ENCODE peak calls at places on chromosome 20, in nine cellular contexts. R is central memory CD4-positive, alpha-beta T cell; M is GOT3; H is activated CD8-positive, alpha-beta T cell treated with anti-CD3 and anti-CD28 coated beads, Interleukin-2, amount 10 ng/mL, durations not matched to agents 7 days and 5 days; E is stimulated activated CD4-positive, alpha-beta T cell treated with anti-CD3 and anti-CD28 coated beads, Interleukin-4, amount 100 ng/mL, for 1 hour; N is GM13976; Z is heart right ventricle; U is BE2C; F is B cell. G is an unnamed sample.

GRCh38 chr20:8912731-8913130 is 156.2 kb upstream of the PLCB4 start:
- DNase-seq in R (no peak), M (no peak), H (no peak), E (no peak), N (no peak), Z (no peak), U (no peak), F (no peak), G (no peak)

GRCh38 chr20:63290677-63291472 is 2.1 kb upstream of the COL20A1 start:
- DNase-seq in R (peak), M (no peak), H (peak), E (peak), N (peak), Z (peak), U (peak), F (peak), G (no peak)

GRCh38 chr20:62832212-62832922 is 15.5 kb downstream of the COL9A3 start:
- DNase-seq in R (no peak), M (no peak), H (no peak), E (peak), N (peak), Z (peak), U (peak), F (peak), G (peak)

GRCh38 chr20:19628570-19629134 is 129.4 kb upstream of the RIN2 start:
- DNase-seq in R (peak), M (no peak), H (peak), E (no peak), N (peak), Z (no peak), U (peak), F (peak), G (no peak)

GRCh38 chr20:8339313-8339712 is 207.2 kb downstream of the PLCB1 start:
- DNase-seq in R (no peak), M (no peak), H (no peak), E (no peak), N (no peak), Z (no peak), U (no peak), F (no peak), G (no peak)

GRCh38 chr20:40754372-40754943 is 65.4 kb upstream of the MAFB start:
- DNase-seq in R (no peak), M (no peak), H (no peak), E (no peak), N (no peak), Z (peak), U (no peak), F (no peak), G (peak)

GRCh38 chr20:25623225-25623735 is 534 bp downstream of the NANP start:
- DNase-seq in R (peak), M (no peak), H (peak), E (peak), N (no peak), Z (peak), U (peak), F (no peak), G (peak)

GRCh38 chr20:63310265-63310971 is 17.4 kb downstream of the COL20A1 start:
- DNase-seq in R (no peak), M (no peak), H (no peak), E (no peak), N (no peak), Z (no peak), U (no peak), F (no peak), G (no peak)

GRCh38 chr20:61447950-61448349 is 195.9 kb downstream of the CDH4 start:
- DNase-seq in R (no peak), M (no peak), H (no peak), E (no peak), N (no peak), Z (no peak), U (no peak), F (no peak), G (no peak)

GRCh38 chr20:20548527-20549266 is 163.7 kb downstream of the RALGAPA2 start:
- DNase-seq in R (no peak), M (no peak), H (no peak), E (no peak), N (no peak), Z (no peak), U (no peak), F (no peak), G (no peak)

GRCh38 chr20:64133951-64134407 is 26.6 kb upstream of the NPBWR2 start:
- DNase-seq in R (no peak), M (no peak), H (no peak), E (no peak), N (no peak), Z (no peak), U (no peak), F (no peak), G (no peak)

GRCh38 chr20:50815162-50815989 is 20.5 kb downstream of the BCAS4 start:
- DNase-seq in R (no peak), M (no peak), H (no peak), E (no peak), N (no peak), Z (no peak), U (no peak), F (peak), G (no peak)

GRCh38 chr20:19083136-19083621 is 129.3 kb upstream of the SLC24A3 start:
- DNase-seq in R (no peak), M (no peak), H (no peak), E (no peak), N (no peak), Z (no peak), U (no peak), F (no peak), G (no peak)

GRCh38 chr20:4592316-4593148 is 129.2 kb upstream of the PRND start:
- DNase-seq in R (peak), M (peak), H (peak), E (peak), N (peak), Z (peak), U (peak), F (peak), G (peak)

GRCh38 chr20:2872304-2873009 is 824 bp upstream of the PTPRA start:
- DNase-seq in R (peak), M (no peak), H (peak), E (peak), N (peak), Z (peak), U (peak), F (peak), G (peak)

GRCh38 chr20:2470051-2470431 is 548 bp downstream of the SNRPB start:
- DNase-seq in R (peak), M (no peak), H (peak), E (peak), N (peak), Z (no peak), U (peak), F (peak), G (peak)

GRCh38 chr20:56439784-56440291 is 27.8 kb downstream of the CASS4 start:
- DNase-seq in R (no peak), M (no peak), H (peak), E (no peak), N (no peak), Z (peak), U (no peak), F (no peak), G (no peak)